ENCODE peak calls at places on chromosomes 5 and 9, in four cellular contexts. E is tibial artery, A is HepG2, U is retina. G is an unnamed sample.

GRCh38 chr5:89457411-89458329 is 574.7 kb upstream of the MEF2C start:
- DNase-seq in E (peak), A (no peak), U (no peak), G (no peak)

GRCh38 chr5:147754372-147755122 is 28.0 kb downstream of the JAKMIP2 start:
- DNase-seq in E (no peak), A (no peak), U (no peak), G (no peak)

GRCh38 chr5:143652104-143652700 is 159.8 kb upstream of the HMHB1 start:
- DNase-seq in E (no peak), A (no peak), U (no peak), G (no peak)

GRCh38 chr5:93165559-93165958 is 415.5 kb downstream of the NR2F1-AS1 start:
- DNase-seq in E (no peak), A (no peak), U (no peak), G (no peak)

GRCh38 chr9:26205316-26205715 is 527.1 kb upstream of the TUSC1 start:
- DNase-seq in E (no peak), A (no peak), U (no peak), G (no peak)

GRCh38 chr9:16721972-16722371 is 148.5 kb downstream of the BNC2 start:
- DNase-seq in E (peak), A (no peak), U (no peak), G (no peak)

GRCh38 chr5:16579142-16579541 is 37.7 kb downstream of the RETREG1 start:
- DNase-seq in E (no peak), A (no peak), U (peak), G (no peak)

GRCh38 chr9:17627641-17628040 is 48.8 kb downstream of the SH3GL2 start:
- DNase-seq in E (no peak), A (no peak), U (no peak), G (no peak)

G was measured in smooth muscle cell of the brain vasculature.